ENCODE peak calls at places on chromosomes 12 and 14, in four cellular contexts. R is KG1, F is EH, D is NCI-H1105. K is an unnamed sample.

GRCh38 chr12:27333311-27334009 is 824 bp downstream of the BMAL2 start:
- DNase-seq in R (no peak), F (peak; percentile 23), D (peak; percentile 30), K (peak; percentile 72)

GRCh38 chr12:75977952-75978671 is 53.5 kb downstream of the PHLDA1 start:
- DNase-seq in R (peak; percentile 57), F (peak; percentile 100), D (no peak), K (peak; percentile 65)

GRCh38 chr12:7915911-7916403 is 20.0 kb downstream of the SLC2A3 start:
- DNase-seq in R (no peak), F (peak; percentile 14), D (no peak), K (no peak)

GRCh38 chr12:104490221-104490620 is 33.5 kb downstream of the CHST11 start:
- DNase-seq in R (no peak), F (no peak), D (no peak), K (no peak)

GRCh38 chr12:29545102-29545467 is 47.6 kb upstream of the OVCH1 start:
- DNase-seq in R (no peak), F (no peak), D (no peak), K (no peak)

GRCh38 chr14:93281937-93282336 is 50.9 kb downstream of the BTBD7 start:
- DNase-seq in R (no peak), F (peak; percentile 16), D (no peak), K (no peak)

GRCh38 chr12:1644523-1645438 is 15.8 kb downstream of the WNT5B start:
- DNase-seq in R (no peak), F (peak; percentile 82), D (peak; percentile 83), K (peak; percentile 64)

GRCh38 chr12:91817512-91817911 is 328.1 kb downstream of the BTG1 start:
- DNase-seq in R (no peak), F (no peak), D (no peak), K (no peak)

GRCh38 chr12:27732281-27732680 is 21.6 kb downstream of the MRPS35 start:
- DNase-seq in R (no peak), F (no peak), D (no peak), K (peak; percentile 5)

GRCh38 chr12:3759878-3760277 is 7.0 kb upstream of the CRACR2A start:
- DNase-seq in R (no peak), F (no peak), D (no peak), K (no peak)

GRCh38 chr12:127728285-127728684 is 538.7 kb upstream of the TMEM132C start:
- DNase-seq in R (no peak), F (peak; percentile 29), D (no peak), K (no peak)

GRCh38 chr12:76697849-76698248 is 66.1 kb upstream of the ZDHHC17 start:
- DNase-seq in R (no peak), F (peak; percentile 33), D (no peak), K (no peak)

GRCh38 chr14:50531595-50532501 is 521 bp downstream of the MAP4K5 start:
- DNase-seq in R (no peak), F (peak; percentile 55), D (peak; percentile 52), K (peak; percentile 72)

GRCh38 chr12:29762637-29763300 is 21.0 kb downstream of the TMTC1 start:
- DNase-seq in R (no peak), F (no peak), D (no peak), K (no peak)

GRCh38 chr12:88266851-88267360 is 124.8 kb downstream of the TMTC3 start:
- DNase-seq in R (no peak), F (peak; percentile 48), D (peak; percentile 14), K (peak; percentile 15)

GRCh38 chr12:124681779-124682391 is 114.5 kb upstream of the NCOR2 start:
- DNase-seq in R (no peak), F (peak; percentile 78), D (no peak), K (no peak)

GRCh38 chr14:102155150-102155549 is 15.5 kb downstream of the WDR20 start:
- DNase-seq in R (no peak), F (peak; percentile 51), D (no peak), K (no peak)

GRCh38 chr12:132364348-132364902 is 35.0 kb upstream of the GALNT9 start:
- DNase-seq in R (no peak), F (no peak), D (no peak), K (no peak)

GRCh38 chr12:5078423-5078822 is 34.7 kb downstream of the KCNA5 start:
- DNase-seq in R (no peak), F (peak; percentile 51), D (peak; percentile 62), K (peak; percentile 40)

GRCh38 chr14:55122441-55122986 is 6.5 kb upstream of the LGALS3 start:
- DNase-seq in R (no peak), F (peak; percentile 44), D (no peak), K (no peak)

GRCh38 chr12:53345486-53346195 is 9.5 kb upstream of the SP7 start:
- DNase-seq in R (no peak), F (peak; percentile 58), D (no peak), K (no peak)

GRCh38 chr14:26730929-26731618 is 133.2 kb upstream of the NOVA1 start:
- DNase-seq in R (no peak), F (no peak), D (no peak), K (peak; percentile 42)

GRCh38 chr14:103078420-103078749 is 5.6 kb upstream of the LBHD2 start:
- DNase-seq in R (peak; percentile 42), F (peak; percentile 79), D (peak; percentile 92), K (peak; percentile 85)

GRCh38 chr12:12350868-12351463 is 924 bp upstream of the MANSC1 start:
- DNase-seq in R (no peak), F (no peak), D (no peak), K (peak; percentile 16)

GRCh38 chr12:106301611-106302321 is 767 bp upstream of the TCP11L2 start:
- DNase-seq in R (peak; percentile 14), F (peak; percentile 25), D (peak; percentile 61), K (peak; percentile 48)

GRCh38 chr12:5244513-5244972 is 187.4 kb upstream of the NTF3 start:
- DNase-seq in R (no peak), F (peak; percentile 54), D (no peak), K (peak; percentile 93)

GRCh38 chr12:80400591-80400991 is 43.4 kb upstream of the PTPRQ start:
- DNase-seq in R (no peak), F (peak; percentile 23), D (no peak), K (no peak)

GRCh38 chr14:64760146-64760755 is 56.0 kb downstream of the PLEKHG3 start:
- DNase-seq in R (no peak), F (peak; percentile 52), D (no peak), K (peak; percentile 18)

GRCh38 chr14:24296341-24297157 is 3.0 kb downstream of the DHRS1 start:
- DNase-seq in R (peak; percentile 30), F (peak; percentile 89), D (peak; percentile 56), K (peak; percentile 47)

GRCh38 chr12:111446631-111447570 is 41.2 kb downstream of the SH2B3 start:
- DNase-seq in R (no peak), F (no peak), D (no peak), K (peak; percentile 61)

GRCh38 chr12:52191841-52192791 is at the start of gene KRT80:
- DNase-seq in R (no peak), F (peak; percentile 99), D (peak; percentile 67), K (peak; percentile 94)

GRCh38 chr12:27751386-27752047 is 28.5 kb upstream of the KLHL42 start:
- DNase-seq in R (no peak), F (no peak), D (peak; percentile 15), K (peak; percentile 54)

GRCh38 chr12:90938451-90938850 is 16.5 kb downstream of the CCER1 start:
- DNase-seq in R (no peak), F (peak; percentile 81), D (no peak), K (no peak)

GRCh38 chr14:76131071-76131985 is 20.4 kb upstream of the GPATCH2L start:
- DNase-seq in R (no peak), F (no peak), D (no peak), K (no peak)

GRCh38 chr12:49108958-49109404 is 1.7 kb downstream of the LMBR1L start:
- DNase-seq in R (no peak), F (peak; percentile 64), D (no peak), K (no peak)

GRCh38 chr14:104150201-104151027 is 12.0 kb downstream of the KIF26A start:
- DNase-seq in R (no peak), F (peak; percentile 47), D (peak; percentile 46), K (no peak)

GRCh38 chr12:71160585-71160984 is 2.8 kb upstream of the TSPAN8 start:
- DNase-seq in R (no peak), F (no peak), D (no peak), K (no peak)

GRCh38 chr12:25438638-25439037 is 114.4 kb downstream of the LMNTD1 start:
- DNase-seq in R (no peak), F (peak; percentile 67), D (no peak), K (no peak)

GRCh38 chr12:38689704-38690103 is 215.7 kb downstream of the CPNE8 start:
- DNase-seq in R (no peak), F (peak; percentile 5), D (no peak), K (no peak)

GRCh38 chr12:64625243-64626077 is 15.2 kb downstream of the RASSF3 start:
- DNase-seq in R (no peak), F (peak; percentile 94), D (no peak), K (no peak)